ENCODE peak calls at places on chromosomes 7 and 10, in eight cellular contexts. W, G, J, Z, T, P, H and E are unnamed samples.

GRCh38 chr7:95578299-95578855 is 17.9 kb downstream of the PDK4 start:
- DNase-seq in W (no peak), G (no peak), J (no peak), Z (no peak), T (no peak), P (no peak), H (no peak), E (no peak)

GRCh38 chr7:150629347-150629746 is 2.8 kb downstream of the GIMAP6 start:
- DNase-seq in W (no peak), G (no peak), J (no peak), Z (no peak), T (no peak), P (no peak), H (no peak), E (no peak)

GRCh38 chr7:76236226-76236625 is 34.5 kb downstream of the SRRM3 start:
- DNase-seq in W (no peak), G (no peak), J (no peak), Z (no peak), T (no peak), P (no peak), H (no peak), E (no peak)

GRCh38 chr7:105846404-105846803 is 30.0 kb downstream of the ATXN7L1 start:
- DNase-seq in W (no peak), G (no peak), J (no peak), Z (no peak), T (no peak), P (no peak), H (no peak), E (no peak)

GRCh38 chr10:22647244-22647643 is 67.1 kb downstream of the PIP4K2A start:
- DNase-seq in W (no peak), G (no peak), J (no peak), Z (no peak), T (no peak), P (no peak), H (no peak), E (no peak)

GRCh38 chr7:135300913-135301765 is 67.5 kb downstream of the STRA8 start:
- DNase-seq in W (no peak), G (peak), J (no peak), Z (no peak), T (no peak), P (no peak), H (no peak), E (no peak)

GRCh38 chr10:95391570-95392249 is 100.9 kb upstream of the PDLIM1 start:
- DNase-seq in W (no peak), G (peak), J (no peak), Z (no peak), T (no peak), P (peak), H (peak), E (no peak)

GRCh38 chr10:31521432-31521831 is 202.4 kb downstream of the ZEB1 start:
- DNase-seq in W (no peak), G (no peak), J (no peak), Z (no peak), T (no peak), P (no peak), H (no peak), E (no peak)

GRCh38 chr10:82497451-82497850 is 622.5 kb downstream of the NRG3 start:
- DNase-seq in W (no peak), G (no peak), J (no peak), Z (no peak), T (no peak), P (no peak), H (no peak), E (no peak)

GRCh38 chr10:75418287-75418686 is 13.1 kb upstream of the LRMDA start:
- DNase-seq in W (no peak), G (no peak), J (no peak), Z (no peak), T (no peak), P (no peak), H (no peak), E (no peak)

GRCh38 chr7:22802426-22802825 is 20.2 kb downstream of the TOMM7 start:
- DNase-seq in W (no peak), G (no peak), J (no peak), Z (no peak), T (no peak), P (no peak), H (no peak), E (no peak)

GRCh38 chr10:131746785-131747184 is 154.0 kb upstream of the PPP2R2D start:
- DNase-seq in W (no peak), G (no peak), J (no peak), Z (no peak), T (no peak), P (no peak), H (no peak), E (peak)

GRCh38 chr10:62046522-62047239 is 145.2 kb downstream of the ARID5B start:
- DNase-seq in W (no peak), G (peak), J (no peak), Z (peak), T (peak), P (peak), H (peak), E (no peak)

GRCh38 chr7:5396542-5396941 is 27.1 kb downstream of the TNRC18 start:
- DNase-seq in W (peak), G (peak), J (peak), Z (no peak), T (peak), P (peak), H (peak), E (no peak)

GRCh38 chr7:90701021-90701420 is 104.9 kb downstream of the CDK14 start:
- DNase-seq in W (no peak), G (no peak), J (no peak), Z (no peak), T (no peak), P (no peak), H (no peak), E (no peak)

GRCh38 chr7:45021604-45022296 is 21.7 kb downstream of the CCM2 start:
- DNase-seq in W (no peak), G (peak), J (no peak), Z (no peak), T (no peak), P (peak), H (no peak), E (no peak)

GRCh38 chr7:1533569-1534329 is 3.2 kb downstream of the MAFK start:
- DNase-seq in W (peak), G (peak), J (no peak), Z (peak), T (no peak), P (peak), H (peak), E (no peak)

GRCh38 chr7:24010495-24010894 is 273.5 kb upstream of the NPY start:
- DNase-seq in W (no peak), G (no peak), J (no peak), Z (no peak), T (no peak), P (no peak), H (no peak), E (peak)

GRCh38 chr7:130960208-130960988 is 226.4 kb upstream of the KLF14 start:
- DNase-seq in W (peak), G (peak), J (no peak), Z (peak), T (no peak), P (peak), H (peak), E (no peak)

GRCh38 chr10:113539789-113540188 is 13.1 kb upstream of the HABP2 start:
- DNase-seq in W (no peak), G (peak), J (no peak), Z (no peak), T (no peak), P (peak), H (peak), E (no peak)

GRCh38 chr7:43076189-43076605 is 36.2 kb upstream of the HECW1 start:
- DNase-seq in W (no peak), G (peak), J (no peak), Z (no peak), T (no peak), P (no peak), H (no peak), E (no peak)

GRCh38 chr10:62348029-62348428 is 26.1 kb upstream of the ZNF365 start:
- DNase-seq in W (no peak), G (no peak), J (no peak), Z (no peak), T (no peak), P (no peak), H (peak), E (no peak)